ENCODE peak calls at places on chromosomes 5 and 9, in seven cellular contexts. Z is erythroblast, C is osteocyte, U is GOT3, Y is GM23248, R is lung, B is NCI-H748 treated with DMSO at 0.1 percent for 48 hours. H is an unnamed sample.

GRCh38 chr9:4866239-4866969 is 73.7 kb downstream of the RCL1 start:
- DNase-seq in Y (peak), B (no peak), Z (peak), U (no peak), C (no peak), R (no peak), H (peak)

GRCh38 chr5:176397736-176398420 is 9.3 kb downstream of the HIGD2A start:
- DNase-seq in U (no peak), C (no peak), Y (no peak), Z (no peak), R (no peak), B (no peak), H (no peak)

GRCh38 chr5:140090251-140090650 is 23.7 kb upstream of the PURA start:
- DNase-seq in Z (no peak), R (no peak), C (no peak), Y (no peak), B (no peak), U (no peak), H (no peak)

GRCh38 chr5:3602713-3603502 is 7.3 kb downstream of the IRX1 start:
- DNase-seq in R (peak), U (no peak), B (no peak), Y (peak), C (no peak), Z (peak), H (no peak)

GRCh38 chr5:139392678-139393496 is 2.0 kb downstream of the PROB1 start:
- DNase-seq in U (no peak), Z (peak), B (peak), Y (peak), R (peak), C (no peak), H (peak)

GRCh38 chr9:74887041-74887980 is at the start of gene TRPM6:
- DNase-seq in B (peak), Y (peak), R (peak), Z (peak), C (no peak), U (no peak), H (peak)

GRCh38 chr5:180688326-180689070 is 39.1 kb upstream of the FLT4 start:
- DNase-seq in R (no peak), C (no peak), B (no peak), Y (no peak), Z (no peak), U (no peak), H (peak)

GRCh38 chr5:178231736-178232123 is 872 bp downstream of the PHYKPL start:
- DNase-seq in C (no peak), B (no peak), R (no peak), Y (no peak), U (no peak), Z (no peak), H (peak)

GRCh38 chr5:180069589-180070247 is 1.8 kb downstream of the RNF130 start:
- DNase-seq in C (no peak), R (peak), B (no peak), Z (peak), Y (no peak), U (no peak), H (peak)

GRCh38 chr9:115018547-115019435 is 88.4 kb upstream of the TNFSF8 start:
- DNase-seq in C (no peak), Y (peak), R (no peak), B (no peak), U (no peak), Z (no peak), H (no peak)

GRCh38 chr5:133120156-133120750 is 68.4 kb downstream of the HSPA4 start:
- DNase-seq in U (no peak), Y (no peak), Z (no peak), B (no peak), R (no peak), C (peak), H (no peak)

GRCh38 chr5:53481887-53482716 is 1.7 kb downstream of the FST start:
- DNase-seq in B (peak), C (peak), Z (peak), U (peak), R (peak), Y (peak), H (peak)

GRCh38 chr9:127175319-127175715 is 52.9 kb upstream of the ANGPTL2 start:
- DNase-seq in Y (no peak), B (no peak), C (no peak), Z (no peak), R (no peak), U (no peak), H (no peak)

GRCh38 chr9:124629600-124629999 is 122.4 kb upstream of the NR5A1 start:
- DNase-seq in U (no peak), Y (peak), C (no peak), Z (no peak), B (no peak), R (no peak), H (peak)

GRCh38 chr5:79746645-79747044 is 57.0 kb downstream of the CMYA5 start:
- DNase-seq in Z (no peak), B (no peak), Y (no peak), U (no peak), R (no peak), C (no peak), H (no peak)

GRCh38 chr9:129350143-129350935 is 172.3 kb upstream of the IER5L start:
- DNase-seq in U (no peak), Y (no peak), C (no peak), Z (no peak), B (no peak), R (no peak), H (no peak)